ENCODE peak calls at places on chromosomes 11 and 22, in seven cellular contexts. One of them, this sample, is unnamed.
A peak's percentile ranks its signal among the peaks of the same experiment; 100 is the strongest.

GRCh38 chr11:2690596-2691354 is 9.0 kb downstream of the KCNQ1OT1 start:
- DNase-seq in adrenal gland: no peak
- DNase-seq in K562: no peak
- DNase-seq in endothelial cell of umbilical vein: no peak
- DNase-seq in IMR-90: no peak
- DNase-seq in uterus: peak; percentile 13
- DNase-seq in breast epithelium: no peak
- DNase-seq in this sample: no peak

GRCh38 chr11:119371778-119372182 is 9.7 kb downstream of the USP2 start:
- DNase-seq in adrenal gland: peak; percentile 79
- DNase-seq in K562: no peak
- DNase-seq in endothelial cell of umbilical vein: peak; percentile 50
- DNase-seq in IMR-90: no peak
- DNase-seq in uterus: no peak
- DNase-seq in breast epithelium: no peak
- DNase-seq in this sample: no peak

GRCh38 chr22:48279465-48279765 is 1517.0 kb downstream of the TBC1D22A start:
- DNase-seq in adrenal gland: no peak
- DNase-seq in K562: no peak
- DNase-seq in endothelial cell of umbilical vein: no peak
- DNase-seq in IMR-90: no peak
- DNase-seq in uterus: no peak
- DNase-seq in breast epithelium: no peak
- DNase-seq in this sample: peak; percentile 23

GRCh38 chr11:108887436-108888238 is 222.8 kb downstream of the DDX10 start:
- DNase-seq in adrenal gland: no peak
- DNase-seq in K562: no peak
- DNase-seq in endothelial cell of umbilical vein: no peak
- DNase-seq in IMR-90: no peak
- DNase-seq in uterus: no peak
- DNase-seq in breast epithelium: no peak
- DNase-seq in this sample: no peak

GRCh38 chr11:37942081-37942480 is 1344.0 kb upstream of the RAG2 start:
- DNase-seq in adrenal gland: no peak
- DNase-seq in K562: no peak
- DNase-seq in endothelial cell of umbilical vein: peak; percentile 4
- DNase-seq in IMR-90: no peak
- DNase-seq in uterus: no peak
- DNase-seq in breast epithelium: no peak
- DNase-seq in this sample: no peak

GRCh38 chr22:25970348-25970995 is 198.8 kb upstream of the SEZ6L start:
- DNase-seq in adrenal gland: peak; percentile 4
- DNase-seq in K562: no peak
- DNase-seq in endothelial cell of umbilical vein: no peak
- DNase-seq in IMR-90: no peak
- DNase-seq in uterus: no peak
- DNase-seq in breast epithelium: no peak
- DNase-seq in this sample: no peak

GRCh38 chr11:39461065-39461464 is 1998.4 kb downstream of the LRRC4C start:
- DNase-seq in adrenal gland: no peak
- DNase-seq in K562: no peak
- DNase-seq in endothelial cell of umbilical vein: no peak
- DNase-seq in IMR-90: no peak
- DNase-seq in uterus: no peak
- DNase-seq in breast epithelium: no peak
- DNase-seq in this sample: no peak

GRCh38 chr11:5369793-5370192 is 13.8 kb upstream of the OR51M1 start:
- DNase-seq in adrenal gland: no peak
- DNase-seq in K562: no peak
- DNase-seq in endothelial cell of umbilical vein: peak; percentile 66
- DNase-seq in IMR-90: peak; percentile 90
- DNase-seq in uterus: no peak
- DNase-seq in breast epithelium: no peak
- DNase-seq in this sample: no peak

GRCh38 chr11:75445315-75445953 is 12.4 kb upstream of the KLHL35 start:
- DNase-seq in adrenal gland: peak; percentile 75
- DNase-seq in K562: peak; percentile 84
- DNase-seq in endothelial cell of umbilical vein: peak; percentile 70
- DNase-seq in IMR-90: peak; percentile 41
- DNase-seq in uterus: peak; percentile 75
- DNase-seq in breast epithelium: peak; percentile 48
- DNase-seq in this sample: peak; percentile 64

GRCh38 chr11:67463680-67464410 is 5.2 kb downstream of the TMEM134 start:
- DNase-seq in adrenal gland: peak; percentile 98
- DNase-seq in K562: peak; percentile 75
- DNase-seq in endothelial cell of umbilical vein: no peak
- DNase-seq in IMR-90: no peak
- DNase-seq in uterus: peak; percentile 50
- DNase-seq in breast epithelium: peak; percentile 83
- DNase-seq in this sample: no peak

GRCh38 chr22:20211997-20212753 is 55.9 kb downstream of the RTN4R start:
- DNase-seq in adrenal gland: peak; percentile 19
- DNase-seq in K562: peak; percentile 99
- DNase-seq in endothelial cell of umbilical vein: no peak
- DNase-seq in IMR-90: peak; percentile 7
- DNase-seq in uterus: no peak
- DNase-seq in breast epithelium: peak; percentile 21
- DNase-seq in this sample: no peak

GRCh38 chr11:61297741-61298140 is 2.6 kb upstream of the VWCE start:
- DNase-seq in adrenal gland: peak; percentile 48
- DNase-seq in K562: no peak
- DNase-seq in endothelial cell of umbilical vein: peak; percentile 94
- DNase-seq in IMR-90: peak; percentile 91
- DNase-seq in uterus: peak; percentile 47
- DNase-seq in breast epithelium: peak; percentile 67
- DNase-seq in this sample: peak; percentile 67

GRCh38 chr11:61302550-61302949 is 7.4 kb upstream of the VWCE start:
- DNase-seq in adrenal gland: no peak
- DNase-seq in K562: no peak
- DNase-seq in endothelial cell of umbilical vein: no peak
- DNase-seq in IMR-90: no peak
- DNase-seq in uterus: no peak
- DNase-seq in breast epithelium: no peak
- DNase-seq in this sample: no peak

GRCh38 chr11:61295596-61295926 is 445 bp upstream of the VWCE start:
- DNase-seq in adrenal gland: no peak
- DNase-seq in K562: no peak
- DNase-seq in endothelial cell of umbilical vein: peak; percentile 14
- DNase-seq in IMR-90: no peak
- DNase-seq in uterus: no peak
- DNase-seq in breast epithelium: no peak
- DNase-seq in this sample: no peak

GRCh38 chr11:61297341-61297740 is 2.2 kb upstream of the VWCE start:
- DNase-seq in adrenal gland: no peak
- DNase-seq in K562: no peak
- DNase-seq in endothelial cell of umbilical vein: no peak
- DNase-seq in IMR-90: peak; percentile 18
- DNase-seq in uterus: no peak
- DNase-seq in breast epithelium: no peak
- DNase-seq in this sample: peak; percentile 21

DNA sequence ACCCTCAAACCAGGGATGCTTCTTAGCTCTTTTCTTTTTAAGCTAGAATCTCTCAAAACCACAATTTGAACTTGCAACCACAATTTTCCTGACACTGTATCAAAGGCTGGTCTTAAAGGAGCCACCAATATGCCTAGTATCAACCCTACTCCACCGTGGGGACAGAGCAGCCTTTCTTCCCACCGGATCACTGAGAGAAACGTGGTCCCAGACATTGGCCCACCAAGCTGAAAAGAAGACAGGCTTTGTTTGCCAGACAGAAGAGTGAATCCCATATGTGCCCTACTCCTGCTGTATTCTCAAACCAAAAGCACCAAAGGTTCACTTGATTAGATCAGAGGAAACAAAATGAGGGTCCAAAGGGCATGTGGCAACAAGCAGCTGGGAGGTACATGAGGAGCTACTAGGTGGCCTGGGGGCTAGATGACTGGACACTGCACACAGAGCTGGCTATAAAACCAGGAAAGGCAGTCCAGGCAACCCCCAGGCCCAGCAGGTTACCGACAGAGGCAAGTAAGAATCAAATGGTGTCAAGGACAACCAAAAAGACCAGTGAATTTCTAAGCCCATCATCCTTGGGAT is 3.6 kb upstream of the VWCE start:
- DNase-seq in adrenal gland: no peak
- DNase-seq in K562: no peak
- DNase-seq in endothelial cell of umbilical vein: no peak
- DNase-seq in IMR-90: no peak
- DNase-seq in uterus: no peak
- DNase-seq in breast epithelium: no peak
- DNase-seq in this sample: no peak
- TF ChIP-seq POLR2A in adrenal gland: no peak
- TF ChIP-seq POLR2A in K562: no peak
- TF ChIP-seq POLR2A in endothelial cell of umbilical vein: no peak
- TF ChIP-seq POLR2A in IMR-90: no peak
- TF ChIP-seq POLR2A in uterus: no peak
- TF ChIP-seq POLR2A in breast epithelium: no peak
- TF ChIP-seq POLR2A in this sample: no peak

DNA sequence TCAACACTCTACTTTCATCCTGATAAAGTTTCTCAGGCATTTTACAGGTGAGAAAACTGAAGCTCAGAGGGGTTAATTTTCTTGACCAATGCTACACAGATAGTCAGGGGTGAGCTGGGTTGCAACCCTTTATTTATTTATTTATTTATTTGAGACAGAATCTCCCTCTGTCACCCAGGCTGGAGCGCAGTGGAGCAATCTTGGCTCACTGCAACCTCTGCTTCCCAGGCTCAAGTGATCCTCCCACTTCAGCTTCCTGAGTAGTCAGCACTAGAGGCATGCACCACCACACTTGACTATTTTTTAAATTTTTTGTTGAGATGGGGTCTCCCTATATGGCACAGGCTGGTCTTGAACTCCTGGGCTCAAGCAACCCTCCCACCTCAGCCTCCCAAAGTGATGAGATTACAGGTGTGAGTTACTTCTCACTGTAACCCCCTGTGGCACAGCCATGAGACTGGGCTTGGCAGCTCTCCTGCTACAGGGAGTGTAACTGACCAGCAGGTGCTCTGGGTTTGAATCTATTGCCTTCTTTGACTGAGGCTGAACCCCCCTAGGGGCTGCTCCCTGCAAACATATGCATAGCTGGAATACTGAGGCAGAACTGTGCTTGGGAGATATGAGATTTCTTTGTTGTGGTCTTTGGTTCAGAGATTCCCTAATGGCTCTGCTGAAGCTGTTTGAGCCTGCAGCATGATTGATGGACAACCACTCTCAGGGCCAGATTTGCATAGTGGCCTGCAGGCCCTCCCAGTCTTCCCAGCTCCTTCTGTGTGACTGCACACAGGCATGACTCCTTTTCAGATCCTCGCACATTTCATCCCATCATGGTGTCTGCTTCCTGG is 6.1 kb downstream of the C11orf96 start:
- DNase-seq in adrenal gland: no peak
- DNase-seq in K562: peak; percentile 15
- DNase-seq in endothelial cell of umbilical vein: no peak
- DNase-seq in IMR-90: no peak
- DNase-seq in uterus: peak; percentile 21
- DNase-seq in breast epithelium: no peak
- DNase-seq in this sample: no peak
- H3K27me3 ChIP-seq in adrenal gland: no peaks in the 10 kb centered on the region
- H3K27me3 ChIP-seq in K562: peaks cover 8% of the 10 kb centered on the region
- H3K27me3 ChIP-seq in endothelial cell of umbilical vein: peaks cover 27% of the 10 kb centered on the region
- H3K27me3 ChIP-seq in IMR-90: peaks cover 45% of the 10 kb centered on the region
- H3K27me3 ChIP-seq in uterus: no peaks in the 10 kb centered on the region
- H3K27me3 ChIP-seq in breast epithelium: peaks cover 4% of the 10 kb centered on the region
- H3K27me3 ChIP-seq in this sample: no peaks in the 10 kb centered on the region

DNA sequence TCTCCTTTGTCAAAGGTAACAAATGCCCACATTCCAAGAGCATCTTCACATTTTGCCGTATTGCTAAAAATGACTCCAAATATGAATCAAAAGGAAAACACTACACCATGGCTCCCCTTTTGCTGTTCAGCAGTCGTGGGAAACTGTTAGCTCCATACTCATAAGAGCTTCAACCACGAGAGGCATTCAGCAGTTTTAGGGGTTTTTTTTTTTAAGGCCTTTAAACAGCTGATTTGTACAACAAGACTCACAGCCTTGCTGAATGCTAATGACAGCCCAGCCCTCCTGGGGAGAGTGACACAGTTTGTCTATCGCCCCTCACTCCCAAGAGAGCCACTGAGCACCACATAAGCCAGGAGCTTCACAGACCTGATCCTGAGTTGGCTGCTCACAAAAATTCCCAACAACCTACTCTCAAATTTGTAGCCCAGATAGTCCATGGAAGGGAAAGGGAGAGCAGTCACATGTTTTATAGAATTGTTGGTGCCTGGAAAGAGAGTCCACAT is 32.4 kb downstream of the GALNT18 start:
- DNase-seq in adrenal gland: no peak
- DNase-seq in K562: no peak
- DNase-seq in endothelial cell of umbilical vein: no peak
- DNase-seq in IMR-90: no peak
- DNase-seq in uterus: no peak
- DNase-seq in breast epithelium: no peak
- DNase-seq in this sample: no peak
- H3K27ac ChIP-seq in adrenal gland: no peak overlapping the region
- H3K27ac ChIP-seq in K562: no peak overlapping the region
- H3K27ac ChIP-seq in endothelial cell of umbilical vein: no peak overlapping the region
- H3K27ac ChIP-seq in IMR-90: no peak overlapping the region
- H3K27ac ChIP-seq in uterus: no peak overlapping the region
- H3K27ac ChIP-seq in breast epithelium: no peak overlapping the region
- H3K27ac ChIP-seq in this sample: no peak overlapping the region

DNA sequence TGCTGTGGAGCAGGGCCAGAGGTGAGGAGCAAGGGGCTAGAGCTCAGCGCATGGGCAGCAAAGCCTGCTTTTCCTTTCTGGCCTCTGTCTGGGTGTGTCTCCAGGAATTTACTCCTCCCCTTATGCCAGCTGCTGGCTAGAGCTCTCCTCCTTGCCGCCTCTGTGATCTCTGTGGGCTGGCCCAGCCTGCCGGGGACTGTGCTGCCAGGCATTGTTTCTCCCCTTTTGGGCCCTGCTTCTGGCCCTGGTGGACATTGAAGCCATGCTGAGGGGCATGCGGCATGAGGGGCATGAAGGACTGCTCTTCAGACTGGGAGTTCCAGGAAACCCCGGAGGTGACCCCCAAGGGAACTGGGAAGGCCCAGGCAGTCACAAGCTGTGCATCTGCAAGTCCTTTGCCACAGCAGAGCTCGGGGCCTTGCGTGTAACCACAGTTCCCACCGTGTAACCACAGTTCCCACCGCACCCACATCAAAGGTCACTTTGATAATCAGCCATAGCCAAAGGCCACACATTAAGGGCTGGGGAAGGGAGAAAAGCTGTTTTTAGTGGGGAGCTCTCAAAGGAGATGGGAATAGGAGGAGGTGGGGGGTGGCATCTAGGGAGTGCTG is 62.1 kb downstream of the PPFIBP2 start:
- DNase-seq in adrenal gland: no peak
- DNase-seq in K562: no peak
- DNase-seq in endothelial cell of umbilical vein: no peak
- DNase-seq in IMR-90: no peak
- DNase-seq in uterus: no peak
- DNase-seq in breast epithelium: peak; percentile 55
- DNase-seq in this sample: peak; percentile 62
- TF ChIP-seq POLR2A in adrenal gland: no peak
- TF ChIP-seq POLR2A in K562: no peak
- TF ChIP-seq POLR2A in endothelial cell of umbilical vein: no peak
- TF ChIP-seq POLR2A in IMR-90: no peak
- TF ChIP-seq POLR2A in uterus: no peak
- TF ChIP-seq POLR2A in breast epithelium: no peak
- TF ChIP-seq POLR2A in this sample: no peak

GRCh38 chr22:49650336-49651241 is 177.1 kb downstream of the BRD1 start:
- DNase-seq in adrenal gland: no peak
- DNase-seq in K562: no peak
- DNase-seq in endothelial cell of umbilical vein: no peak
- DNase-seq in IMR-90: no peak
- DNase-seq in uterus: no peak
- DNase-seq in breast epithelium: no peak
- DNase-seq in this sample: no peak
- H3K27me3 ChIP-seq in adrenal gland: peaks cover 4% of the 10 kb centered on the region
- H3K27me3 ChIP-seq in K562: no peaks in the 10 kb centered on the region
- H3K27me3 ChIP-seq in endothelial cell of umbilical vein: no peaks in the 10 kb centered on the region
- H3K27me3 ChIP-seq in IMR-90: no peaks in the 10 kb centered on the region
- H3K27me3 ChIP-seq in uterus: no peaks in the 10 kb centered on the region
- H3K27me3 ChIP-seq in breast epithelium: no peaks in the 10 kb centered on the region
- H3K27me3 ChIP-seq in this sample: peaks cover 13% of the 10 kb centered on the region

This sample was measured in prostate gland.